ENCODE peak calls at places on chromosome 9, in nine cellular contexts. A, Q, G, I, H, N, B, M and W are unnamed samples.

GRCh38 chr9:109799792-109800191 is 19.8 kb downstream of the PALM2AKAP2 start:
- DNase-seq in A (peak), Q (no peak), G (no peak), I (peak), H (no peak), N (no peak), B (no peak), M (no peak), W (peak)

GRCh38 chr9:133428579-133429215 is 6.5 kb downstream of the ADAMTS13 start:
- DNase-seq in A (no peak), Q (no peak), G (no peak), I (peak), H (peak), N (no peak), B (no peak), M (no peak), W (peak)

GRCh38 chr9:4417578-4418325 is 72.5 kb upstream of the SLC1A1 start:
- DNase-seq in A (no peak), Q (no peak), G (no peak), I (peak), H (no peak), N (no peak), B (no peak), M (no peak), W (peak)

GRCh38 chr9:8262625-8263622 is 463.3 kb upstream of the DMAC1 start:
- DNase-seq in A (no peak), Q (no peak), G (no peak), I (no peak), H (no peak), N (no peak), B (no peak), M (no peak), W (no peak)

GRCh38 chr9:80407220-80407619 is 835.5 kb downstream of the TLE4 start:
- DNase-seq in A (no peak), Q (no peak), G (no peak), I (no peak), H (no peak), N (no peak), B (no peak), M (no peak), W (no peak)

GRCh38 chr9:27645166-27645840 is 72.0 kb upstream of the C9orf72 start:
- DNase-seq in A (no peak), Q (no peak), G (no peak), I (peak), H (peak), N (no peak), B (no peak), M (no peak), W (no peak)

GRCh38 chr9:92146610-92147009 is 31.4 kb upstream of the SPTLC1 start:
- DNase-seq in A (no peak), Q (peak), G (no peak), I (peak), H (no peak), N (no peak), B (no peak), M (no peak), W (no peak)

GRCh38 chr9:79360387-79361347 is 211.1 kb upstream of the TLE4 start:
- DNase-seq in A (peak), Q (no peak), G (no peak), I (peak), H (no peak), N (no peak), B (no peak), M (no peak), W (no peak)

GRCh38 chr9:15972760-15973159 is 419.9 kb downstream of the CCDC171 start:
- DNase-seq in A (no peak), Q (no peak), G (no peak), I (no peak), H (no peak), N (no peak), B (no peak), M (no peak), W (no peak)

GRCh38 chr9:108953983-108954574 is 19.9 kb downstream of the ABITRAM start:
- DNase-seq in A (peak), Q (no peak), G (peak), I (peak), H (no peak), N (no peak), B (no peak), M (no peak), W (peak)

DNA sequence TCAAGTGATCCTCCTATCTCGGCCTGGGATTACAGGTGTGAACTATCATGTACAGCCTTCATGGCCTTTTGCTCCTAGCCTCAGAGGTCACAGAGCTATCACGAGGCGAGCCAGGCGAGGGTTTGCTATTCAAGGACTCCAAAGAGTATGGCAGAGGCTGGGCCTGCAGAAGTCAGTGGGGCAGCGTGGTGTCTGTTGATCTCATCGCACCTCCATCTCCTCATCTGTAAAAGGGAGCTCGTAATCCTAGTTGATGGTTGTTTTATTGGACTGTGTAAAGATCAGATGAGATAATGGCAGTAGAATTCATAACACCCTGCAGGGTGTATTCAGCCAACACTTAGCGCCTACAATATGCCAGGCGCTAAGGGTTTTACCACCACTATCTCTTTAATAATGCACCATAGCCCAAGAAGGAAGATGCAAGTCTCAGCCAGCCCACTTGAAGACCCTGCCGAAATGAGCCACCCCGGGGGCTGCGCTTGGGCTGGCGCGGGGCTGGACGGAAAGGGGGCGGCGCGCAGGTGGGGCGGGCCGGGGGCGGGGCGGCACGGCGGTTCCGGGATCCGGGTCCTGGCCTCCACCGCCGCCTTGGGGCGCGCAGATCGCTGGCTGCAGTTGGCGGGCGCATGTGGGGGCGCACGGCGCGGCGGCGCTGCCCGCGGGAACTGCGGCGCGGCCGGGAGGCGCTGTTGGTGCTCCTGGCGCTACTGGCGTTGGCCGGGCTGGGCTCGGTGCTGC is at the start of gene GALNT12:
- DNase-seq in A (no peak), Q (peak), G (peak), I (no peak), H (peak), N (no peak), B (peak), M (no peak), W (peak)
- H3K27ac ChIP-seq in A (no peak), Q (no peak), G (no peak), I (no peak), H (peak), N (peak), B (peak), M (peak), W (peak)

GRCh38 chr9:71628247-71628646 is 140.1 kb downstream of the CEMIP2 start:
- DNase-seq in A (no peak), Q (no peak), G (no peak), I (no peak), H (no peak), N (no peak), B (no peak), M (no peak), W (no peak)
- TF ChIP-seq CTCF in A (peak), Q (no peak), G (peak), I (peak), H (peak), N (no peak), B (no peak), M (no peak), W (peak)

GRCh38 chr9:105258225-105258737 is 13.8 kb downstream of the SLC44A1 start:
- DNase-seq in A (no peak), Q (no peak), G (peak), I (peak), H (peak), N (no peak), B (no peak), M (no peak), W (no peak)
- H3K27ac ChIP-seq in A (no peak), Q (no peak), G (peak), I (no peak), H (peak), N (no peak), B (peak), M (no peak), W (no peak)

DNA sequence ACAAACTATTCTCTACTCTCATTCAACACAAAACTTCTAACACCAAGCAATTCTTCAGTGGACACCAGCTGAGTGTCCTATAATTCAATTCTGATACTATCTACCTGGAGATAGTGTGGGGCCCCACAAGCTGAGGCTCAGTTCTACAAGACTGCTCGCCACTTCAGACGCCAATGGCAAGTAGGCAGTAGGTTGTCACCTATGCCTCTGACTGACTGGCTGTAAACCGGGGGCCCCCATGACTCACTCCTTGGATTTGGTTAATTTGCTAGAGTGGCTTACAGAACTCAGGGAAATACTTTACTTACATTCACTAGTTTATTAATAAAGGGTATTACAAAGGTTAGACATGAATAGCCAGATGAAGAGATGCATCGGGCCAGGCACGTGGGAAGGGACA is 21.5 kb downstream of the INIP start:
- DNase-seq in A (no peak), Q (no peak), G (no peak), I (no peak), H (no peak), N (no peak), B (no peak), M (no peak), W (no peak)
- TF ChIP-seq CTCF in A (no peak), Q (no peak), G (no peak), I (no peak), H (no peak), N (no peak), B (no peak), M (no peak), W (no peak)

GRCh38 chr9:94746541-94747505 is 20.3 kb downstream of the AOPEP start:
- DNase-seq in A (no peak), Q (no peak), G (no peak), I (no peak), H (no peak), N (no peak), B (no peak), M (no peak), W (no peak)

GRCh38 chr9:94741856-94742255 is 15.4 kb downstream of the AOPEP start:
- DNase-seq in A (no peak), Q (no peak), G (no peak), I (no peak), H (no peak), N (no peak), B (no peak), M (no peak), W (no peak)

GRCh38 chr9:94740191-94740874 is 13.8 kb downstream of the AOPEP start:
- DNase-seq in A (no peak), Q (no peak), G (no peak), I (no peak), H (no peak), N (no peak), B (no peak), M (no peak), W (no peak)

GRCh38 chr9:94745806-94746540 is 19.5 kb downstream of the AOPEP start:
- DNase-seq in A (no peak), Q (no peak), G (no peak), I (no peak), H (no peak), N (no peak), B (no peak), M (no peak), W (no peak)

DNA sequence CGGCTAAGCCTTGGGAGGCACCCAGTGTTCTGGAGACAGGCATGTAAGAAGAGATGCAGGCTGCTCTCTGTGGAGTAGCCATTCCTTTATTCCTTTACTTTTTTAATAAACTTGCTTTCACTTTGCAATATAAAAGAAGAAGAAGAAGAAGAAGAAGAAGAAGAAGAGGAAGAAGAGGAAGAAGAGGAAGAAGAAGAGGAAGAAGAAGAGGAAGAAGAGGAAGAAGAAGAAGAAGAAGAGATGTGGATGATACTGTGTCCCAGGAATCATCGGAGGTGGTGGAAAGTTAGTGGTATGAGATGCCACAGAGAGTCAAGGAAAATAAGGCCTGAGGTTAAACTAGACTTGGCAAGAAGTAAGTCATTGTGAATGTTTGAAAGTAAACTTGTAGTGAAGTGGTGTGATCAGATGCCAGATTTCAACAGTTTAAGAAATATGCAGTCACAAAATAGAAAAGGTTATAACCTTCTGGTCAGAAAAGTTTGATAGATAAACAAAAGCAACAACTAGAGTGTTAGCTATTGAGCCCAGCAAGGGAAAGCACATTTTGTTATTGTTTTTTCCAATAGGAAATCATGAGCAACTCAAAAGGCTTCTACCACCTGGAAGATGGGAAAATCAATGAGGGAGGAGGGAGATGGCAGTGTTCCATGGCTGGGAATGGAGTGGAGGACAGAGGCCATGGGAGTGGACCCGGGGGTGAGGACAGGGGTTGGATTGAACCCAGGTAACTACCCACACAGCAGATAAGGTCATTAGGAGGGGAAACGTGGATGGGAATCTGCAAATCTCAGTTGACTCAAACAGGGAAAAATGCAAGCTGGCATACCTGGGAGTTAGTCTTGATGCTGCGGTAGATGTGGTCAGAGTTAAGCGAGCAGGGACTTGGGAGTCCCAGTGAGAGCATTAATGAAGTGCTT is 16.8 kb downstream of the AOPEP start:
- DNase-seq in A (no peak), Q (no peak), G (no peak), I (peak), H (no peak), N (no peak), B (peak), M (no peak), W (no peak)
- H3K27ac ChIP-seq in A (no peak), Q (no peak), G (no peak), I (no peak), H (no peak), N (no peak), B (peak), M (no peak), W (no peak)

DNA sequence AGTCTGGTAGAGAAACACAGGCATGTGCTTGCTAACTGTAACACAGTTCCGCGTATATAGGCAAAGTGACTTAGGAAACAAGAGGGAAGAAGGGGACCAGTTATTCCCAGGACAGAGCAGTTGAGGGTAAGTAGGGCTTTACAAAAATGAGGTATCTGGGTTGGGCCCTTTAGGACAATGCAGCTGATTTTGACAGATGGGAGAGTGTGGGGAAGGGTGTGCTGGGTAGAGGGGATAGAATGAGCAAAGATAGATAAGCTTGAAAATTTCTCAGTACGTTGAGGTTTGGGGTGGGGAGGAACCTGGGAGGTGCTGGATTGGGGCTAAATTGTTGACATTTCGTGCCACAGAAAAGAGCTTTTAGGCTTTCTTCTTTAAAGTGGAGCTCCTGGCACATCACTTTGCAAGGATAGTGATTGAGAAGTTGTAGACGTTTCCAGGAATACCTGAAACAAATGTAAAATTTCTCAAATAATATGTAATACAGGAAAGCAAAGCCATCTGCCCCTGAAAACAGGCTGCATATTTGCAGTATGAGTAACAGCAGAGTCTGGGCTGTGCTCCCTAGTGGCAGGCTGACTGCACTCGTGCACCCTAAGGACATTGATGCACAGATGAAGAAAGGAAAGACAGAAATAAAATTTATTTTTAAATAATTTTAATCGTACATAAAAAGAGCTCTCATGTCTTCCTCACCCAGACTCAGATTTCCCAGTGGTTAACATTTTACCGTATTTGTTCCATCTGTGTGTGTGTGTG is 145.0 kb upstream of the DMRT1 start:
- DNase-seq in A (peak), Q (no peak), G (no peak), I (peak), H (no peak), N (peak), B (no peak), M (no peak), W (peak)
- TF ChIP-seq CTCF in A (peak), Q (peak), G (no peak), I (peak), H (no peak), N (no peak), B (no peak), M (no peak), W (no peak)

GRCh38 chr9:137606734-137607138 is 1.2 kb downstream of the ARRDC1 start:
- DNase-seq in A (no peak), Q (no peak), G (no peak), I (no peak), H (peak), N (no peak), B (peak), M (no peak), W (no peak)
- H3K27ac ChIP-seq in A (no peak), Q (peak), G (no peak), I (no peak), H (peak), N (peak), B (peak), M (peak), W (peak)

GRCh38 chr9:84317563-84317962 is 23.0 kb downstream of the SLC28A3 start:
- DNase-seq in A (no peak), Q (no peak), G (no peak), I (no peak), H (no peak), N (no peak), B (no peak), M (no peak), W (no peak)
- TF ChIP-seq CTCF in A (peak), Q (no peak), G (peak), I (peak), H (no peak), N (no peak), B (no peak), M (no peak), W (no peak)

DNA sequence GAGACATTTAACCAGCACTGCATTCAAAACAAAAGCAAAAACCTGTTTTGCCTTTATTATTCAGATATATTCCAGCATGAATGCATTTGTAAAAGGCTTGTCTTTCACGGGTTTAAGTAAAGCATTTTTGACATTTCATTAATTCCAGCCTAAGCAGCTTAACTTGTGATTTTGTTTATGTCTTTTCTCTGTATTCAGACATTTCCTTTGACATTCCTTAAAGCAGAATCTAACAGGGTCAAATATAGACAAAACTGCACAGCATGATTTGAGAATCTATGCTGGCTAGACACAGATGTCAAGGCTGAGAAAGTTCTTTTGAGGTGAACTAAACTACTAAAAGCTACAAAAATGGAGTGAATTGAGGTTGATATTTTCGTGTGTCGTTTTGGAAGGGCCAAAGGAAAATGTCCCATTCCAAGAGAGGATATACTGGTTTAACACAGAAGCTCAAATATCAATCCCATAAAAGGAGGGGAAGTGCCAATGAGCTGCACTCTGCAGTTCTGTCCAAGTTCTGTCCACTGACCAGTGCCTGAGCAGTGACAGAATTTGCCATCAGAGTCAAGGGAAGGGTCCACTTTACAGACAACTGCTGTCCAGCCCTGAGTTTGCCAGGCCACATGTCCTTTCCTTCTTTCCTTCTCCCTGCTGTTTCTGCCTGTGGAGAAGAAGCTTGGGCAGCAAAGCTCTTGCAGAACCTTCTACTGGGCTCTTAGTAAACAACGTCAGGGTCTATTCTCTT is 198.7 kb upstream of the KLF9 start:
- DNase-seq in A (no peak), Q (no peak), G (no peak), I (no peak), H (no peak), N (no peak), B (no peak), M (no peak), W (no peak)
- H3K27ac ChIP-seq in A (no peak), Q (peak), G (no peak), I (no peak), H (no peak), N (no peak), B (no peak), M (no peak), W (no peak)

GRCh38 chr9:114238471-114238870 is 83.1 kb downstream of the COL27A1 start:
- DNase-seq in A (no peak), Q (peak), G (no peak), I (peak), H (no peak), N (no peak), B (no peak), M (no peak), W (no peak)

GRCh38 chr9:114237781-114238180 is 82.4 kb downstream of the COL27A1 start:
- DNase-seq in A (no peak), Q (no peak), G (no peak), I (no peak), H (no peak), N (no peak), B (no peak), M (no peak), W (no peak)

GRCh38 chr9:114240647-114241558 is 82.0 kb upstream of the ORM1 start:
- DNase-seq in A (no peak), Q (peak), G (no peak), I (no peak), H (no peak), N (no peak), B (no peak), M (no peak), W (no peak)

GRCh38 chr9:114240216-114240615 is 82.7 kb upstream of the ORM1 start:
- DNase-seq in A (no peak), Q (no peak), G (no peak), I (no peak), H (no peak), N (no peak), B (no peak), M (no peak), W (no peak)

GRCh38 chr9:114238919-114239879 is 83.7 kb upstream of the ORM1 start:
- DNase-seq in A (peak), Q (no peak), G (peak), I (peak), H (no peak), N (no peak), B (no peak), M (no peak), W (peak)
- TF ChIP-seq CTCF in A (peak), Q (peak), G (peak), I (peak), H (no peak), N (no peak), B (no peak), M (no peak), W (no peak)